ENCODE peak calls at places on chromosomes 2 and 18, in five cellular contexts. W is neural progenitor cell, Y is GM23338, P is HCT116, I is MM.1S. E is an unnamed sample.

GRCh38 chr2:208031608-208032019 is 6.3 kb upstream of the PLEKHM3 start:
- DNase-seq in Y (no peak), P (no peak), I (no peak), W (no peak), E (peak; percentile 51)

GRCh38 chr2:120018549-120018948 is 5.7 kb downstream of the EPB41L5 start:
- DNase-seq in I (no peak), Y (no peak), P (no peak), W (no peak), E (no peak)

GRCh38 chr18:23779696-23780303 is 90.5 kb downstream of the LAMA3 start:
- DNase-seq in Y (peak; percentile 35), P (peak; percentile 12), I (no peak), W (no peak), E (peak; percentile 29)

GRCh38 chr2:120447122-120447785 is 101.3 kb downstream of the INHBB start:
- DNase-seq in Y (no peak), I (no peak), W (no peak), P (no peak), E (peak; percentile 50)

GRCh38 chr2:233486778-233487552 is 79.6 kb downstream of the USP40 start:
- DNase-seq in W (no peak), Y (no peak), P (no peak), I (no peak), E (peak; percentile 78)

GRCh38 chr2:118065015-118065666 is 23.1 kb upstream of the INSIG2 start:
- DNase-seq in I (no peak), P (no peak), W (no peak), Y (no peak), E (no peak)

GRCh38 chr18:12422936-12423335 is 15.2 kb downstream of the PRELID3A start:
- DNase-seq in P (no peak), W (peak; percentile 38), I (no peak), Y (peak; percentile 62), E (no peak)

GRCh38 chr2:97718051-97718882 is 4.9 kb downstream of the ZAP70 start:
- DNase-seq in P (no peak), Y (no peak), I (peak; percentile 82), W (no peak), E (no peak)

GRCh38 chr2:240438810-240439697 is 3.6 kb downstream of the GPC1 start:
- DNase-seq in Y (no peak), W (no peak), P (no peak), I (no peak), E (no peak)

GRCh38 chr2:195575021-195575420 is 82.0 kb upstream of the SLC39A10 start:
- DNase-seq in W (no peak), I (no peak), P (no peak), Y (no peak), E (peak; percentile 41)

GRCh38 chr2:39494784-39495251 is 57.7 kb upstream of the MAP4K3 start:
- DNase-seq in P (no peak), W (peak; percentile 24), Y (peak; percentile 51), I (no peak), E (peak; percentile 97)

GRCh38 chr2:194720461-194720860 is 936.6 kb upstream of the SLC39A10 start:
- DNase-seq in I (no peak), P (no peak), W (no peak), Y (no peak), E (no peak)

GRCh38 chr2:64646007-64646880 is 7.5 kb downstream of the SERTAD2 start:
- DNase-seq in P (peak; percentile 64), I (peak; percentile 82), Y (peak; percentile 87), W (peak; percentile 83), E (peak; percentile 79)

GRCh38 chr2:106336740-106337139 is 131.5 kb downstream of the RGPD3 start:
- DNase-seq in Y (no peak), I (no peak), W (no peak), P (no peak), E (no peak)

GRCh38 chr18:37006742-37007141 is 177.8 kb downstream of the KIAA1328 start:
- DNase-seq in Y (no peak), I (no peak), P (no peak), W (no peak), E (no peak)

GRCh38 chr18:48639772-48640432 is 101.1 kb downstream of the CTIF start:
- DNase-seq in I (no peak), Y (peak; percentile 51), P (no peak), W (peak; percentile 37), E (no peak)

GRCh38 chr18:25102657-25103056 is 249.3 kb downstream of the ZNF521 start:
- DNase-seq in P (no peak), W (no peak), Y (no peak), I (no peak), E (no peak)

GRCh38 chr2:231189571-231190495 is 8.6 kb upstream of the ARMC9 start:
- DNase-seq in Y (peak; percentile 57), P (no peak), I (no peak), W (peak; percentile 61), E (peak; percentile 51)

GRCh38 chr2:37459095-37459981 is 114.9 kb downstream of the QPCT start:
- DNase-seq in Y (no peak), I (no peak), P (no peak), W (no peak), E (peak; percentile 83)

GRCh38 chr18:23237524-23238151 is 102.4 kb downstream of the CABLES1 start:
- DNase-seq in P (no peak), W (peak; percentile 50), I (no peak), Y (peak; percentile 45), E (peak; percentile 88)

GRCh38 chr2:234211797-234212196 is 161.3 kb downstream of the SPP2 start:
- DNase-seq in P (no peak), W (no peak), Y (no peak), I (no peak), E (no peak)

GRCh38 chr2:146634256-146635068 is 1210.4 kb upstream of the ACVR2A start:
- DNase-seq in W (no peak), P (peak; percentile 72), Y (peak; percentile 5), I (no peak), E (peak; percentile 76)

GRCh38 chr18:2173464-2173863 is 397.8 kb downstream of the METTL4 start:
- DNase-seq in P (no peak), Y (peak; percentile 2), I (no peak), W (no peak), E (peak; percentile 55)
- TF ChIP-seq EZH2phosphoT487 in P (no peak), Y (no peak), I (no peak), W (no peak), E (no peak)

GRCh38 chr2:217900010-217900779 is 102.6 kb downstream of the TNS1 start:
- DNase-seq in W (no peak), Y (peak; percentile 32), I (no peak), P (no peak), E (peak; percentile 27)

GRCh38 chr2:217897816-217898806 is 104.7 kb downstream of the TNS1 start:
- DNase-seq in I (no peak), P (no peak), W (no peak), Y (no peak), E (no peak)

GRCh38 chr2:217895070-217895635 is 107.6 kb downstream of the TNS1 start:
- DNase-seq in I (no peak), W (no peak), Y (no peak), P (no peak), E (no peak)

GRCh38 chr2:217899231-217900009 is 103.4 kb downstream of the TNS1 start:
- DNase-seq in W (peak; percentile 80), I (peak; percentile 31), P (peak; percentile 27), Y (peak; percentile 89), E (peak; percentile 97)

DNA sequence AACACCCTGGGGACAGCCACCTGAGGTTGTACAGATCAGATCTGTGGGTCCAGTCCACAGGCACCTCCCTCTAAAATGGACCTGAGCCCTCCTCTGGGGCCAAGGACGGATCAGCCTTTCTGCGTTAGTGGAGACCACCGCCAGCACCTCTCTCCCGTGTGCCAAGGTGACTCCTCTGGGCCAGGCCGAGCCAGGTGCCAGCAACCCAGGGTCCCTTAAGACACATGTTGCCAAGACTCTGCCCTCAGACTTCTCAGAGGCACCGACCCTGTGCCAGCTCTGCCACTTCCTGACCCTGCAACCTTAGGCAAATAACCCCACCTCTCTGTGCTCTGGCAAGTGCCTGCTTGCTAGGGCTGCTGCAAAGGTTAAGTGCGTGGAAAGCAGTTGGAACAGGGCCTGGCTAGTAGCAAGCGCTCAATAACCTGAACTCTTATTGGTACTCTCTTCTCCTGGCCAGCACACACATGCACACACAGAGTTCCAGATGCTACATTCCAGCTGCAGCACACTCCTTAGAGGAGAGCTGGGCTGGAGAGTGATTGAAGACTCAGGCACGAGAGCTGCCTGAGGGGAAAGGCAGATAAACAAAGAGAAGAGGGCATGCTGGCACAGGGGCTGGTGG is 105.6 kb downstream of the TNS1 start:
- DNase-seq in Y (no peak), P (no peak), I (no peak), W (no peak), E (no peak)
- H3K27ac ChIP-seq in Y (no peak overlapping the region), P (no peak overlapping the region), I (no peak overlapping the region), W (no peak overlapping the region), E (no peak overlapping the region)

DNA sequence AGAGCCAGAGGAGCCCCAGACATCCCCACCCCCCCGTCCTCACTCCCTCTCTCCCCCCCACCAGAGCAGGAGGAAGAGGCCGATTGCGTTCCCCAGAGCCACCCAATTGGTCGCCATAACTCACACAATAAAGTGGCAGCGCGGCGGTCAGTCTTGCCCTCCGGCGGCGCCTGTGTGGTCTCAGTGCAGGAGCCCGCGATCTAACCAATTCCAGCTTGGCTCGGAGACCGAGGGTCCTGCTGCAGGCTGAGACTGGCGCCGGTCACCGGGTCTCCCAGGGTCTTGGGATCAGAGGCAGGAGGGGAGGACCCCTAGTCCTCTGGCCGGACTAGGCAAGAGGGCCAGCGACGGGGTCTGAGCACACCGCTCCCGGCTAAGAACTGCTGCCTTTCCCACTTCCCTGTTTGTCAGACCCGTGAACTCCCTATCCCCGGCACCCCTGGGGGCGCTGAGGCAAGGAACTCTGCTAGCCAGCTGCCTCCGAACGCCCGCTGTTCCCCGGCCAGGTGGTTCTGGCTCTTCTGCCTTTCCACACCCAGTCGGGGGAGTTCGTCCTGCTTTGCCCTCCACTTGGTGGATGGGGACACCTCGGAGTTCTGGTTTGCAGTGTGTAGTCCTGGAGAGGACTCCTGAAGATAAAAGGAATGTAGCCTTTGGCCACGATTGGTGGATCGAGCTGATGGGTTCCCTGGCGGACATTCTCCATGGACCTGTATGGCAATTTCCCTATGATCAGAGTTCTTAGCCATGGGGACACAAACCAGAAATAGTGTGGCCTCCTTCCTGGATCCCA is 1.0 kb upstream of the HOXD12 start:
- DNase-seq in P (no peak), W (no peak), I (no peak), Y (peak; percentile 66), E (peak; percentile 53)
- TF ChIP-seq EZH2 in P (no peak), W (peak; percentile 74), I (no peak), Y (peak; percentile 86), E (no peak)

DNA sequence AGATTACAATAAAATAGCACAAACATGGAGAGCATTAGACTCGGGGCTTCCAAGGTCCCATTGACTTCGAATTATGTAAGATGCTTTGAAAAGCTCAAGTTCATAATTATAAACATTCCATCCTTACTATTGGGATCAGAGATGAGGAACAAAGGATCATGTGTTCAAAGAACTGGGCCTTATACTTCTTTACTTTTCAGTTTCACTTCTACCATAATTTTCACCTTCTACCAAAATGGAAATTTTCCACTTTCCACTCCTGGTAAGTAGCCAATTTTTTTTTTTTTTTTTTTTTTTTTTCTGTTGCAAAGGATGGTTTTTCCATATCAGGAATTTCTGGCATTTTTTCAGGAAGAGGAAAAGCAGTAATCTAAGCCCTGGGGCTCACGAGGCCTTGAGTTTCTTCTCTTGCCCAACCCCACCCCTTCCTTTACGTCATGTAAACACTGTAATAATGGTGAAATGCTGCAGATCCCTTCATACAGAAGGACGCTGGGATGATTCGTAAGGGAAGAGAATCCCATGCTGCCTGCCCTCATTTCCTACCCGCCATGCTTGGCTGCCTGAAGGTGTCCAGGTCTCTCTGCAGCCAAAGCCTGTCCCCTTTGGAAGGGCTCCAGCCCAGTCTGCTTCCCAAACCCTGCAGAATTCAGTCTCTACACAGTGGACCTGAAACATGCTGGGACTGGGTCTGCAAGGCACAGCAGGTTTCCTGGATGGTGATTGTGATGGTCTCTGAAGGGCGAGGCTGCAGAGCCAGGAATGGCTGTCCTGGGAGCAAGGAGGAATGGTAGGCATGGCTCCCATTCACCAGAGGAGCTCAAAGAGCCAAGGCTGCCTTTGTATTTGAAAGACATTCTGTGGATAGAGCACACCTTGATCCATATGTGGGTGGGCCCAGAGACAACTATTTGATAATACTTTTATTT is 56.9 kb downstream of the EFR3B start:
- DNase-seq in Y (no peak), W (no peak), P (no peak), I (no peak), E (no peak)
- TF ChIP-seq EZH2phosphoT487 in Y (no peak), W (no peak), P (no peak), I (no peak), E (no peak)

E was measured in GM23248.